ENCODE peak calls at places on chromosomes 11 and 22, in eight cellular contexts. L is stomach, Y is esophagus squamous epithelium, S is gastrocnemius medialis, X is cardiac fibroblast, K is lower lobe of right lung, N is GM12865, W is fibroblast of pulmonary artery. J is an unnamed sample.

GRCh38 chr11:83051760-83052671 is 19.7 kb downstream of the RAB30 start:
- DNase-seq in N (no peak), W (peak), Y (no peak), L (no peak), S (peak), X (peak), K (no peak), J (peak)

GRCh38 chr11:208177-208916 is 839 bp downstream of the RIC8A start:
- DNase-seq in Y (no peak), K (peak), N (peak), W (peak), X (peak), S (peak), L (peak), J (peak)

GRCh38 chr11:27696961-27697360 is 3.3 kb downstream of the BDNF start:
- DNase-seq in N (no peak), K (no peak), L (no peak), S (no peak), Y (no peak), W (no peak), X (peak), J (no peak)

GRCh38 chr22:43293661-43294392 is 49.3 kb downstream of the SCUBE1 start:
- DNase-seq in Y (no peak), X (peak), L (peak), K (peak), N (no peak), W (peak), S (peak), J (peak)

GRCh38 chr11:9708544-9708943 is 44.7 kb downstream of the SWAP70 start:
- DNase-seq in Y (no peak), K (no peak), X (peak), S (no peak), W (peak), L (no peak), N (no peak), J (peak)

GRCh38 chr11:117381481-117381880 is 53.8 kb downstream of the CEP164 start:
- DNase-seq in N (no peak), L (no peak), Y (no peak), S (no peak), X (no peak), K (no peak), W (no peak), J (no peak)

GRCh38 chr11:129237456-129237855 is 45.3 kb upstream of the ARHGAP32 start:
- DNase-seq in Y (no peak), W (no peak), X (no peak), N (no peak), L (no peak), K (no peak), S (no peak), J (no peak)

GRCh38 chr11:96037267-96037990 is 113.5 kb upstream of the MTMR2 start:
- DNase-seq in Y (no peak), K (no peak), N (no peak), W (peak), X (peak), L (no peak), S (no peak), J (no peak)

GRCh38 chr11:73228268-73229134 is 10.4 kb downstream of the P2RY2 start:
- DNase-seq in S (no peak), K (no peak), W (no peak), X (no peak), L (no peak), N (no peak), Y (no peak), J (no peak)

GRCh38 chr11:1874406-1875092 is 17.1 kb downstream of the PRR33 start:
- DNase-seq in W (no peak), L (no peak), S (no peak), Y (no peak), X (no peak), N (no peak), K (peak), J (no peak)

GRCh38 chr22:49887716-49888115 is 30.5 kb downstream of the ALG12 start:
- DNase-seq in Y (no peak), K (no peak), N (no peak), L (no peak), W (no peak), S (no peak), X (no peak), J (no peak)

GRCh38 chr22:48900327-48900597 is 927.4 kb downstream of the BRD1 start:
- DNase-seq in S (no peak), W (no peak), N (no peak), Y (no peak), K (no peak), L (no peak), X (no peak), J (no peak)

GRCh38 chr22:24571266-24571665 is 15.5 kb downstream of the SNRPD3 start:
- DNase-seq in N (no peak), K (no peak), W (no peak), L (no peak), X (no peak), Y (no peak), S (no peak), J (no peak)

GRCh38 chr22:49440931-49441330 is 386.7 kb downstream of the BRD1 start:
- DNase-seq in S (no peak), K (no peak), N (no peak), L (no peak), Y (no peak), X (no peak), W (no peak), J (no peak)

GRCh38 chr11:88100161-88100560 is 75.1 kb downstream of the RAB38 start:
- DNase-seq in K (no peak), W (peak), X (no peak), Y (no peak), N (no peak), L (no peak), S (no peak), J (no peak)

GRCh38 chr11:35029979-35030378 is 109.0 kb upstream of the CD44 start:
- DNase-seq in W (peak), Y (no peak), L (no peak), K (no peak), N (peak), X (peak), S (no peak), J (peak)

GRCh38 chr11:130781906-130782305 is 134.4 kb downstream of the SNX19 start:
- DNase-seq in X (peak), N (no peak), S (no peak), Y (no peak), L (no peak), K (no peak), W (peak), J (peak)

GRCh38 chr11:132312616-132313210 is 942.3 kb downstream of the NTM start:
- DNase-seq in X (peak), L (no peak), N (peak), Y (no peak), S (no peak), W (peak), K (no peak), J (peak)

GRCh38 chr11:133955091-133955846 is 1.5 kb downstream of the IGSF9B start:
- DNase-seq in S (no peak), L (no peak), W (no peak), X (no peak), Y (no peak), N (no peak), K (no peak), J (no peak)

GRCh38 chr22:37043828-37044538 is 7.6 kb upstream of the KCTD17 start:
- DNase-seq in W (peak), Y (no peak), L (peak), N (peak), K (peak), S (no peak), X (peak), J (no peak)

DNA sequence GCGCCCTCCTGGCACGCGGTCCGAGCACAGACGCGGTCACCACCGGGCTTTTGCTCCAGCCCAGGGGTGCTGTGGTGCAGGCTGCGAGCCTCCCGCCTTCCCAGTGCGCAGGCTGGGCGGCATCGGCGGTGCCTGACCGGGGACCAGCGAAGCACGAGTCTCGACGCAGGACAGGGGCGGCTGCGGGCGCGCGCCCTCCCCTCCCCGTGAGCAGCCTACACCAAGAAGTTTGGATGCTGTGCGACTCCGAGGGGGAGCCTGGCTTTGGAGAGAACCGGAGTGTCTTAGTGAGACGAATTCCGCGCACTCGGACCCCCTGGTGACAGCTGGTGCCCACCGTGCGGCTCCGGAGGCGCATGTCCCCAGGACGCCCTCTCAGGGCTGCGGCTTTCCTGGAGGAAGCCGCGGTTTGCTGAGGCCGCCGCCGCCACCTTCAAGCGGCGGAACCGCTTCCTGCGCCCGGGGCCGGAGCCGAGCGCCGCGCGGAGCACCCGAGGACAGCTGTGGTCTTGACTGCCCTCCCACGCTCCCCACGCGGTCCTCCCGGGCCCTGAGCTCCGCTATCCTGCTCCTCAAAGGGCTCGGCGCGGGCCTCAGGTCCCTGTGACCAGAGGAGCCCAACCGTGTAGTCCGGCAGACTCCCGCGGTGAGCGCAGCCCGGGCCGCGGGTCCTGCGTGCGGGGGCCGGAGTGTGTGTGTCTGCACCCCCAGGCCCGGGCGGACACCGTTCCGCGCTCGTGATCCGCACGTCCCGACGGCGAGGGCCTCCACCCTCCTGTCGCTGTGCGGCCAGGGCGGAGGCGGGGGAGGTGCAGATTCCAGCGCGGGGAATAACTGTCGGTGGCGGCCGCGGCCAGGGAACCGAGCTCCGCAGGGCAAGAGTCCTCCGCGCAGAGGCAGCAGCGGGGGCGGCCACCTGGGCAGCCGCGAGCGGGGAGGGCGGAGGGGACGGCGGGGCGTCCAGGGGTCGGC is 1.7 kb downstream of the FGF3 start:
- DNase-seq in X (peak), S (no peak), W (no peak), K (no peak), L (no peak), Y (no peak), N (no peak), J (no peak)
- H3K4me3 ChIP-seq in X (no peak), S (no peak), W (no peak), K (no peak), L (no peak), Y (no peak), N (no peak), J (no peak)

GRCh38 chr22:35275580-35275979 is 18.3 kb downstream of the HMGXB4 start:
- DNase-seq in X (peak), Y (no peak), K (no peak), S (no peak), W (no peak), N (no peak), L (no peak), J (peak)

GRCh38 chr22:35269630-35270029 is 12.3 kb downstream of the HMGXB4 start:
- DNase-seq in W (no peak), L (no peak), X (no peak), Y (no peak), S (no peak), N (no peak), K (no peak), J (no peak)

GRCh38 chr22:35276019-35276418 is 18.7 kb downstream of the HMGXB4 start:
- DNase-seq in X (no peak), L (no peak), N (no peak), W (no peak), Y (no peak), K (no peak), S (no peak), J (no peak)

GRCh38 chr22:35274154-35274871 is 17.0 kb downstream of the HMGXB4 start:
- DNase-seq in X (no peak), Y (no peak), K (no peak), W (no peak), L (no peak), N (no peak), S (peak), J (no peak)
- TF ChIP-seq CTCF in X (no peak), Y (no peak), K (no peak), W (no peak), L (no peak), N (no peak), S (no peak), J (no peak)

GRCh38 chr11:65858354-65859133 is 564 bp upstream of the CFL1 start:
- DNase-seq in L (no peak), Y (no peak), N (no peak), S (no peak), K (no peak), W (no peak), X (no peak), J (no peak)

GRCh38 chr11:65860278-65861164 is at the start of gene MUS81:
- DNase-seq in L (peak), X (peak), W (peak), N (peak), S (peak), K (peak), Y (peak), J (peak)

GRCh38 chr11:65857500-65858353 is at the start of gene CFL1:
- DNase-seq in L (peak), K (peak), S (peak), X (peak), W (peak), Y (peak), N (peak), J (peak)

GRCh38 chr11:65859812-65860277 is 388 bp upstream of the MUS81 start:
- DNase-seq in L (no peak), N (no peak), K (no peak), W (no peak), S (no peak), X (no peak), Y (no peak), J (peak)

GRCh38 chr11:65859134-65859811 is 960 bp upstream of the MUS81 start:
- DNase-seq in W (peak), L (peak), N (peak), S (peak), K (peak), X (peak), Y (peak), J (peak)
- H3K4me3 ChIP-seq in W (peak), L (peak), N (peak), S (peak), K (peak), X (peak), Y (peak), J (peak)

GRCh38 chr22:35726398-35726797 is 8.7 kb downstream of the APOL5 start:
- DNase-seq in K (no peak), L (peak), Y (no peak), S (no peak), X (no peak), N (no peak), W (no peak), J (no peak)
- TF ChIP-seq CTCF in K (no peak), L (no peak), Y (no peak), S (no peak), X (no peak), N (no peak), W (no peak), J (no peak)

GRCh38 chr11:45089251-45089650 is 57.2 kb upstream of the PRDM11 start:
- DNase-seq in W (peak), L (peak), X (peak), S (peak), N (no peak), K (no peak), Y (no peak), J (peak)
- H3K4me3 ChIP-seq in W (no peak), L (no peak), X (no peak), S (no peak), N (no peak), K (no peak), Y (no peak), J (no peak)

GRCh38 chr11:67665537-67666302 is 8.7 kb downstream of the ALDH3B2 start:
- DNase-seq in S (no peak), W (no peak), Y (no peak), L (peak), K (no peak), X (no peak), N (no peak), J (no peak)
- TF ChIP-seq CTCF in S (no peak), W (no peak), Y (no peak), L (peak), K (peak), X (no peak), N (no peak), J (no peak)